ENCODE peak calls at places on chromosome X, in eight cellular contexts. H is psoas muscle; W is kidney epithelial cell; Z is CD4-positive, alpha-beta memory T cell; F is lower lobe of right lung; O is lower leg skin; L is neural progenitor cell; I is cardiac muscle cell. S is an unnamed sample.

GRCh38 chrX:154371771-154372300 is 2.6 kb downstream of the FLNA start:
- DNase-seq in H (no peak), W (no peak), Z (no peak), F (no peak), O (no peak), L (peak), I (no peak), S (no peak)

GRCh38 chrX:17425151-17425550 is 50.2 kb downstream of the NHS start:
- DNase-seq in H (no peak), W (no peak), Z (no peak), F (no peak), O (no peak), L (no peak), I (no peak), S (no peak)

GRCh38 chrX:154468217-154468616 is 10.1 kb downstream of the PLXNA3 start:
- DNase-seq in H (no peak), W (no peak), Z (no peak), F (no peak), O (no peak), L (no peak), I (no peak), S (no peak)

GRCh38 chrX:45479835-45480422 is 279.3 kb upstream of the DIPK2B start:
- DNase-seq in H (no peak), W (peak), Z (no peak), F (no peak), O (no peak), L (no peak), I (no peak), S (no peak)

GRCh38 chrX:115330498-115331138 is 41.1 kb downstream of the LUZP4 start:
- DNase-seq in H (peak), W (peak), Z (peak), F (no peak), O (no peak), L (peak), I (peak), S (peak)

GRCh38 chrX:47321386-47321785 is 49.0 kb upstream of the ZNF157 start:
- DNase-seq in H (peak), W (no peak), Z (no peak), F (peak), O (peak), L (peak), I (peak), S (no peak)

GRCh38 chrX:40105791-40106676 is 8.3 kb upstream of the BCOR start:
- DNase-seq in H (peak), W (no peak), Z (peak), F (peak), O (peak), L (peak), I (peak), S (peak)

GRCh38 chrX:19723427-19723826 is 164.0 kb downstream of the SH3KBP1 start:
- DNase-seq in H (no peak), W (no peak), Z (no peak), F (no peak), O (no peak), L (no peak), I (no peak), S (no peak)

GRCh38 chrX:55127692-55128091 is 38.9 kb downstream of the PAGE2 start:
- DNase-seq in H (no peak), W (no peak), Z (no peak), F (no peak), O (no peak), L (no peak), I (no peak), S (no peak)

GRCh38 chrX:109709129-109709631 is 23.9 kb downstream of the ACSL4 start:
- DNase-seq in H (no peak), W (peak), Z (no peak), F (no peak), O (no peak), L (no peak), I (no peak), S (no peak)

GRCh38 chrX:137549073-137549472 is 16.9 kb upstream of the ZIC3 start:
- DNase-seq in H (no peak), W (no peak), Z (no peak), F (no peak), O (no peak), L (peak), I (no peak), S (no peak)
- H3K4me3 ChIP-seq in H (no peak), W (no peak), Z (no peak), F (no peak), O (no peak), L (peak), I (no peak), S (no peak)

GRCh38 chrX:48834383-48834709 is 1.1 kb downstream of the PCSK1N start:
- DNase-seq in H (no peak), W (no peak), Z (no peak), F (no peak), O (no peak), L (no peak), I (no peak), S (no peak)

GRCh38 chrX:48831136-48831908 is 4.1 kb downstream of the PCSK1N start:
- DNase-seq in H (no peak), W (no peak), Z (no peak), F (no peak), O (no peak), L (peak), I (no peak), S (no peak)

GRCh38 chrX:48833531-48834138 is 1.8 kb downstream of the PCSK1N start:
- DNase-seq in H (no peak), W (no peak), Z (no peak), F (no peak), O (no peak), L (no peak), I (no peak), S (no peak)

GRCh38 chrX:48831909-48832291 is 3.5 kb downstream of the PCSK1N start:
- DNase-seq in H (no peak), W (no peak), Z (no peak), F (no peak), O (no peak), L (peak), I (no peak), S (no peak)

DNA sequence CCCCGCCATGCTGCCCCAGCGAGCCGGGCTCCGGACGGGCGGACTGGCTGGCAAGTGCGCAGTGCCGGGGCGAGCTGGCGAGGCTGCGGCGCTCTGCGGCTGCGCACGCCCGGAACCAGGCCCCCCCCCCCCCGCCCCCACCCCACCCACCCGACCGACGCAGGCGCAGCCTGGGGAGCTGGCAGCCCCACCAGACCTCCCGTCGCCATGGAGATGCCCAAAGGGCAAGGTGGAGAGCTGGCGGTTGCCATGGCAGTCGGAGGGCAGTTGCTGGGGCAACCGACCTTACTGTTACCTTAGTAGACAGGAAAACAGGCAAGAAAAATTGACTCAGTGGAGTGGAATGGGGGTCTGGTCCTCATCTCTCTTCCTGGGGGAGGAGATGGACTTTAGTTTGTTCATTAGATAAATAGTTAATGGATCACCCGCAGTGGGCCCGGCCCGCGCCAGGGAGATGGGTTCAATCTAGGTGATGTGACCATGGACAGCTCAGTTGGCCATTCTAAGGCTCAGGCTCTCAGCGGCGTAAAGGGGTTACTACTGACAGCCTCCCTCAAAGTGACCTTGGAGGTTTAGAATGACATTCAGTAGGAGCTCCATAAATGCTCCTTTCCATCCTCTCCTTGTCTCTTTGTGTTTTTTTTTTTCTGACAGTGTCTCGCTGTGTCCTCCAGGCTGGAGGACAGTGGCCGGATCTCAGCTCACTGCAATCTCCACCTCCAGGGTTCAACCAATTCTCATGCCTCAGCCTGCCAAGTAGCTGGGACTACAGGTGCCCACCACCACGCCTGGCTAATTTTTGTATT is at the start of gene PCSK1N:
- DNase-seq in H (no peak), W (peak), Z (peak), F (no peak), O (no peak), L (peak), I (no peak), S (no peak)
- H3K4me3 ChIP-seq in H (no peak), W (peak), Z (peak), F (peak), O (no peak), L (peak), I (peak), S (no peak)

DNA sequence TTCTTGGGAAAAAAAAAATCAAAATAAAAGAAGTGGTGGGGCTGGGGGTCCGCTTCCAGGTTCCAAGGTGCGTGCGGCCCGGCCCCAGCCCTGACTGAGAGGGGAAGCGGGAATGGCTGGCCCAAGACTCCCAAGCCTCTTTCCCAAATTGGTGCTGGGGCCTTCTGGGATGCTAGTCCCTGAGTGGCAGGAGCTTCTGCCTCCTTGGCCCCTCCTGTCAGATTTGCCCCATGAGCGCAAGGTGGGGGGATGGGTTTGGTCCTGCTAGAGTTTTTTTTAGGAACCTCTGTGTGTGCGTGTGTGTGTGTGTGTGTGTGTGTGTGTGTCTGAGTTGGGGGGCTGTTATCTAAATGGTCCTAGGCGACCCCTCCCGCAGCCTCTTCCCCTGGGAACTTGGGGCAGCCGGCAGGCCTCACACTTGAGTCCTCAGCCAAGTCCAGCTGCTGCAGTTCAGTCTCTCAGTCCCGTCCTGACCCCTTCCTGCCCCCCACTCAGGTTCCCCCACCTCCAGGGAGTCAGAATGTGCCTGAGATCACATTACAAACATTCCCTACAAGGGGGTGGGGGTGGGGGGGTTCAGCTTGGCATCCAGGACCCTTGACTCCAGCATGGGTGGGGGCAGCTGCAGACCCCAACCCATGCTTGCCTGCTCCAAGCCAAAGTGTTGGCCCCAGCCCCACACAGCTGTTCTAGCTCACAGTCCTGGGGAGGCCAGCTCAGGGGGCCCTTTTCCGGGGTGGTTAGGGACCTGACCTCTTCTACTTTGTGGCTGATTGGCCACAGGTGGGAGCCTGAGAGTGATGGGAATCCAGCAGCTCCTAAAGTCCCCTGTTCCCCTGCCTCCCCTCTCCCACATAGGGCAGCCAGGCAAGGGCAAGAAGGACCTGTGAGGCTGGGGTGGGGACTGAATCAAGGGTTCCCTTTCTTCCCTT is 4.0 kb downstream of the EFNB1 start:
- DNase-seq in H (no peak), W (no peak), Z (no peak), F (no peak), O (peak), L (peak), I (no peak), S (no peak)
- H3K4me3 ChIP-seq in H (peak), W (peak), Z (no peak), F (peak), O (no peak), L (peak), I (peak), S (no peak)

DNA sequence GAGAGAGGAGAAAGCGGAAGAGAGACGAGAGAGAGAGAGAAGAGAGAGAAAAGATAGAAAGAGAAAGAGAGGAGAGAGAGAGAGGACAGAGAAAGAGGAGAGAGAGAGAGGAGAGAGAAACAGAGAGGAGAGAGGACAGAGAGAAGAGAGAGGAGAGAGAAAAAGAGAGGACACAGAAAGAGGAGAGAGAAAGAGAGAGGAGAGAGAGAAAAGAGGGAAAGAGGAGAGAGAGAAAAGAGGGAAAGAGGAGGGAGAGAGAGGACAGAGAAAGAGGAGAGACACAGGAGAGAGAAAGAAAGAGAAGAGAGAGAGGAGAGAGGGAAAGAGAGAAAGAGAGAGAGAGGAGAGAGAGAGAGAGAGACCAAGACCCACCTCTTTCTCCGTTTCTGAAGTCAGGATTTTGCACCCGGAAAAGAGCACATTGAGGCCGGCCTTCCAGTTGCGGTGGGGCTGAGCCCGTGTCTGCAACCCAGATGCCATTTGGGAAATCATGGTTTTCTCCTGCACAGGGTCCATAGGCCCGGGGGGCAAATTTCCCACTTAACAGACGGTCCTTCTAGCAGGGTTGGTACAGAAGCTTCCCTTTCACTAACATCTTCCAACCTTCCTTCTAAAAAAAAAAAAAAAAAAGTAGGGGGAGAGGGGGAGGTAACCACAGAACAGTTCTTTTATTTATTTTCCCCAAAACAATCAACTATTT is 60.9 kb downstream of the CRLF2 start:
- DNase-seq in H (no peak), W (no peak), Z (no peak), F (no peak), O (no peak), L (no peak), I (no peak), S (no peak)
- H3K4me3 ChIP-seq in H (no peak), W (no peak), Z (no peak), F (no peak), O (no peak), L (no peak), I (no peak), S (no peak)

DNA sequence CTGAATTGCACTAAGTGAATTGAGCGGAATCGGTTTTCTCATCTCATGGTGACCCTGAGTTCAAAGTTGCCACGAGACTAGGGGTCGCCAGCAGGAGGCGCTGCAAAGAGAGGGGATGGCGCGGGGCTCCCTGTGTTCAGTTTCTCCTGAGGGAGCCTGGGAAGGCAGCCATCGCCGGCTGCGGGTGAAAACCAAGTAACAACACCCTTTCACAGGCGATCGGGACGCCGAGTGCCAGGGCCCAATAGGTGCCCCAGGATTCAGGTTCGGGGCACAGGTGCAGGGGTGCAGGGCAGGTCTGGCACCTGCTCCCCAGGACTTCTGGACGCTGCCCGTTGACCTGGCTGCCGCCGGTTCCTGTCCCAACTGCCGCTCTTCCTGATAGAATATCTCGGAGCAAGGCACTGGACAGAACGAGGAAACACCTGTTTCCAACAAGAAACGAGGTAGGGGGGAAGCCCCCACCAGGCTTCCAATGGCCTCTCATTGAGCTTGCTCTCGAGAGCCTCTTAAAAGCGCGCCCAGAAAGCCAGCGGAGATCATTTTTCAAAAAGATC is 1.1 kb upstream of the FGF16 start:
- DNase-seq in H (no peak), W (no peak), Z (no peak), F (peak), O (peak), L (peak), I (no peak), S (no peak)
- H3K4me3 ChIP-seq in H (peak), W (peak), Z (peak), F (peak), O (no peak), L (peak), I (peak), S (no peak)

GRCh38 chrX:130524476-130525194 is 122.8 kb downstream of the RBMX2 start:
- DNase-seq in H (no peak), W (no peak), Z (no peak), F (no peak), O (no peak), L (no peak), I (no peak), S (no peak)
- H3K4me3 ChIP-seq in H (peak), W (no peak), Z (no peak), F (no peak), O (no peak), L (no peak), I (peak), S (no peak)

DNA sequence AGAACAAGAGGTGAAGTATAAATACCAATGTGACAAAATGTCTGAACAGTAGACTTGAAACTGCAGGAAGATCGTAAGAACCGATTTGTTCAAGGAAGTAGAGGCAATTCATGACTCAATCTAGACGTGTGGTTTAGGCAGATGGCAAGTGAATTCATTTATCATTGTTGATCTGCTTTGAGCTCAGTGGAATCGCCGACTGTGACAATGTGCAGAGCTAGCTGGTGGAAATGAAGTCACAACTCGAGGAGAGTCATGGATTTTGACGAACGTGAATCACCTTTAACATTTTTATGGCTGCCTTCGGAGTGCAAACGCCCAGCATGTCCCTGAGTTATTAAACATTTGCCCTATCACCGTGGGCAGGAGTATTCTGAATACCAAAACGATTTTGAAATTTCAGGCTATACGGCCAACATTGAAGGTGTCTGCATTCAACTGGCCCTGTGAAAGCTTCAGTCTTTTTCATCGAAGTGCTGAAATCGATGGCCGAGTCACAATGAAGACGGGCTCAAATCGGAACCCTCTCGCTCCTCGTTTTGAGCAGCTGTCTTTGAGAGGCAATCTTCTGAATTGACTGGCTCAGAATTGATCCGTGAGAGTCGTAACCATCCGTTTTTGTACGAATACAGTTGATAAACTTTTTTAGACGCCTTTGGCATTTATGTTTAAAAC is 689 bp upstream of the OGT start:
- DNase-seq in H (no peak), W (peak), Z (peak), F (no peak), O (no peak), L (peak), I (no peak), S (peak)
- H3K4me3 ChIP-seq in H (peak), W (peak), Z (peak), F (peak), O (no peak), L (peak), I (peak), S (peak)